ENCODE peak calls at places on chromosomes 4 and X, in five cellular contexts. V, W, Z, R and S are unnamed samples.

GRCh38 chr4:138275946-138276621 is 33.9 kb upstream of the SLC7A11 start:
- DNase-seq in V (no peak), W (no peak), Z (no peak), R (no peak), S (no peak)

GRCh38 chrX:129634541-129634940 is 20.2 kb downstream of the APLN start:
- DNase-seq in V (no peak), W (no peak), Z (no peak), R (no peak), S (no peak)

GRCh38 chr4:172356002-172356401 is 542.8 kb downstream of the GALNTL6 start:
- DNase-seq in V (no peak), W (no peak), Z (no peak), R (no peak), S (no peak)

GRCh38 chrX:109632906-109633504 is 8.0 kb upstream of the KCNE5 start:
- DNase-seq in V (no peak), W (no peak), Z (peak), R (no peak), S (no peak)

GRCh38 chr4:73691759-73692158 is 48.6 kb upstream of the CXCL8 start:
- DNase-seq in V (no peak), W (no peak), Z (no peak), R (no peak), S (no peak)

GRCh38 chr4:104826171-104826570 is 320.5 kb upstream of the TET2 start:
- DNase-seq in V (no peak), W (no peak), Z (no peak), R (no peak), S (no peak)

GRCh38 chr4:76579596-76580375 is 144.8 kb downstream of the SHROOM3 start:
- DNase-seq in V (no peak), W (peak), Z (no peak), R (no peak), S (no peak)

GRCh38 chrX:12898073-12898472 is 8.3 kb upstream of the TLR8 start:
- DNase-seq in V (no peak), W (no peak), Z (no peak), R (no peak), S (no peak)

GRCh38 chr4:108165601-108166000 is 3.1 kb downstream of the LEF1 start:
- DNase-seq in V (no peak), W (no peak), Z (no peak), R (no peak), S (no peak)

GRCh38 chr4:141047228-141047884 is 85.9 kb downstream of the RNF150 start:
- DNase-seq in V (no peak), W (no peak), Z (no peak), R (no peak), S (no peak)

GRCh38 chrX:9122504-9123245 is 88.7 kb upstream of the FAM9B start:
- DNase-seq in V (no peak), W (no peak), Z (no peak), R (peak), S (no peak)

GRCh38 chrX:41556958-41557357 is 109.8 kb downstream of the NYX start:
- DNase-seq in V (no peak), W (no peak), Z (no peak), R (no peak), S (no peak)

GRCh38 chr4:38884254-38884653 is 16.6 kb downstream of the FAM114A1 start:
- DNase-seq in V (no peak), W (no peak), Z (no peak), R (no peak), S (no peak)

GRCh38 chr4:138869631-138870030 is 145.9 kb upstream of the NOCT start:
- DNase-seq in V (no peak), W (no peak), Z (no peak), R (no peak), S (no peak)

GRCh38 chr4:3160325-3160915 is 85.9 kb downstream of the HTT start:
- DNase-seq in V (no peak), W (no peak), Z (no peak), R (no peak), S (no peak)

GRCh38 chr4:36582214-36582613 is 300.8 kb downstream of the DTHD1 start:
- DNase-seq in V (no peak), W (no peak), Z (no peak), R (no peak), S (no peak)

GRCh38 chr4:126445596-126445995 is 1130.8 kb downstream of the FAT4 start:
- DNase-seq in V (no peak), W (no peak), Z (no peak), R (no peak), S (no peak)

GRCh38 chrX:25011589-25012432 is 4.0 kb downstream of the ARX start:
- DNase-seq in V (no peak), W (no peak), Z (no peak), R (no peak), S (no peak)

GRCh38 chr4:13430834-13431568 is 53.1 kb downstream of the RAB28 start:
- DNase-seq in V (no peak), W (no peak), Z (no peak), R (no peak), S (no peak)
- TF ChIP-seq CTCF in V (peak), W (no peak), Z (peak), R (peak), S (no peak)

DNA sequence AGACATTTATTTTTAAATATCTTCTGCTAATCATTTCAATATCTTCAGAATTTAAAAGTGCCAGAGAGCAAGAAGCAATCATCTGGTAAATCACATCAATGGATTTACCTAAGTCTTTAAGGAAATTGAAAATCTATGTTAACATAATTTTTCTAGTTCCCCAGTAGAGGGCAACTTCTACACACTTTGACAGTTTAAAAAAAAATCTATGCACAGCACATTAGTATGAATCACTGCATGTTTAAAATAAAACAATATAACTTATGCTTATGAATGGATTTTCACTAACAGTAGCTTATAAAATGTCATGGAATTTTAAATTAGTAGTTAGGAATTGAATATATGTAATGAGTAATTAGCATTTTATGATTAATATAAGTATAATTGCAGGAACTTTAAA is 126.5 kb downstream of the REELD1 start:
- DNase-seq in V (no peak), W (no peak), Z (no peak), R (no peak), S (no peak)
- TF ChIP-seq CTCF in V (no peak), W (peak), Z (peak), R (peak), S (no peak)

GRCh38 chrX:38172596-38172995 is 48.1 kb downstream of the SRPX start:
- DNase-seq in V (no peak), W (no peak), Z (no peak), R (no peak), S (no peak)

GRCh38 chrX:38170556-38170955 is 50.1 kb downstream of the SRPX start:
- DNase-seq in V (no peak), W (no peak), Z (no peak), R (no peak), S (no peak)

DNA sequence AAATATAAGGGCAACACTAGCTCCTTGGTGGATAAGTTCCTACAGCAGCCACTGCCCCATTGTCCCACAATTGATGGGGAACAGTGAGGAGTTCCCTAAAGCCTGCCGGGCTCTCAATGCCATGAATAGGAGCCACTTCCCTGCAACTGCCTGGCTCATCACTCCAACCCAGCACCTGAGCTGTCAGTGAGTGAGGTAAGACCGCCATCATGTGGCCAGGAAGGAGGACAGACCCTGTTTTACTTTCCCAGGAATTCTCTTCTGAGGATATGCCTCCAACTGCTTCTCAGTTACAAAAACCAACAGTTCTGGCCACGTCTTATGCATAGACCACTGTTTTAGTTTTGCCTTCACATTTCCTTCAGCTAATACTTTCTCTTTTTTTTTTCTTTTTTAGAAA is 45.5 kb downstream of the SRPX start:
- DNase-seq in V (peak), W (no peak), Z (peak), R (no peak), S (no peak)
- TF ChIP-seq CTCF in V (peak), W (peak), Z (peak), R (no peak), S (no peak)

GRCh38 chrX:149938427-149939270 is at the start of gene EOLA2:
- DNase-seq in V (peak), W (peak), Z (peak), R (peak), S (peak)

GRCh38 chrX:149937881-149938426 is 337 bp downstream of the EOLA2 start:
- DNase-seq in V (no peak), W (no peak), Z (no peak), R (peak), S (no peak)

GRCh38 chrX:149939271-149940014 is 1.2 kb upstream of the EOLA2 start:
- DNase-seq in V (peak), W (peak), Z (peak), R (peak), S (peak)

DNA sequence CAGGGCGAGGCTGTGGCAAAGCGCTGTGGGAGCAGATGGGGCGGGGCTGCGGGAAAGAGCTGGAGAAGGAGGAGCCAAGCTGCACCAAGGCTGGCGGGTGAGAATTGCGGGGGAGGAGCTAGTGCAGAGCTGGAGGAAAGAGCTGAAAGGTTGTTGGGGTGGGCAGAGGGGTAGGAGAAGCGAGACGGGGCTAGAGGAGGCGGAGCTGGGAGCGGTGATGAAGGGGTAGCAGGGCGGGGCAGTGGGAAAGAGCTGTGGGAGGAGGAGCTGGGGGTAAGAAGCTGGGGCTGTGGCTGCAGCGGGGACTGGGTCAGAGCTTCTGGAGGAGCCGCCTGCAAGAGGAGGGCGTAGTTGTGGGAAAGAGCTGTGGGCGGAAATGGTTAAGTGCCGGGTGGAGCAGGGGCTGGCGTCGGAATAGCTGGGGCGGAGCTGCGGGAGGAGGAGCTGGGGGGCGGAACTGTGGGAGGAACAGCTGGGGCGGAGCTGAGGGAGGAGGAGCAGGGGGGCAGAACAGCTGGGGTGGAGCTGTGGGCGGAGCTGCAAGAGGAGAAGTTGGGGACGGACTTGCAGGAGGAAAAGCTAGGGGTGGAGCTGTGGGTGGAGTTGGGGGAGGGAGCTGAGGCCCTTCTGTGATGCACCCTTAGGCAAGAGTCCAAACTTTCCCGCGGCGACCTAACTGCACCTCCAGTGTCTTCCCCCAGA is 1.9 kb upstream of the EOLA2 start:
- DNase-seq in V (peak), W (peak), Z (peak), R (peak), S (peak)
- TF ChIP-seq CTCF in V (peak), W (peak), Z (peak), R (no peak), S (no peak)

GRCh38 chr4:122917731-122918130 is 4.7 kb downstream of the NUDT6 start:
- DNase-seq in V (no peak), W (no peak), Z (no peak), R (no peak), S (no peak)

GRCh38 chr4:122912810-122913575 is 9.4 kb downstream of the NUDT6 start:
- DNase-seq in V (no peak), W (no peak), Z (no peak), R (no peak), S (no peak)

GRCh38 chr4:122914938-122915337 is 7.5 kb downstream of the NUDT6 start:
- DNase-seq in V (no peak), W (no peak), Z (no peak), R (no peak), S (no peak)

GRCh38 chr4:122911588-122911987 is 10.8 kb downstream of the NUDT6 start:
- DNase-seq in V (no peak), W (no peak), Z (no peak), R (no peak), S (no peak)

GRCh38 chr4:122914292-122914904 is 8.0 kb downstream of the NUDT6 start:
- DNase-seq in V (no peak), W (no peak), Z (no peak), R (no peak), S (no peak)
- TF ChIP-seq CTCF in V (no peak), W (peak), Z (no peak), R (no peak), S (no peak)

GRCh38 chr4:146654648-146654975 is 15.9 kb downstream of the POU4F2 start:
- DNase-seq in V (no peak), W (no peak), Z (no peak), R (no peak), S (no peak)

GRCh38 chr4:146650034-146650433 is 11.3 kb downstream of the POU4F2 start:
- DNase-seq in V (no peak), W (no peak), Z (no peak), R (no peak), S (no peak)

GRCh38 chr4:146649232-146649631 is 10.5 kb downstream of the POU4F2 start:
- DNase-seq in V (no peak), W (no peak), Z (no peak), R (no peak), S (no peak)

DNA sequence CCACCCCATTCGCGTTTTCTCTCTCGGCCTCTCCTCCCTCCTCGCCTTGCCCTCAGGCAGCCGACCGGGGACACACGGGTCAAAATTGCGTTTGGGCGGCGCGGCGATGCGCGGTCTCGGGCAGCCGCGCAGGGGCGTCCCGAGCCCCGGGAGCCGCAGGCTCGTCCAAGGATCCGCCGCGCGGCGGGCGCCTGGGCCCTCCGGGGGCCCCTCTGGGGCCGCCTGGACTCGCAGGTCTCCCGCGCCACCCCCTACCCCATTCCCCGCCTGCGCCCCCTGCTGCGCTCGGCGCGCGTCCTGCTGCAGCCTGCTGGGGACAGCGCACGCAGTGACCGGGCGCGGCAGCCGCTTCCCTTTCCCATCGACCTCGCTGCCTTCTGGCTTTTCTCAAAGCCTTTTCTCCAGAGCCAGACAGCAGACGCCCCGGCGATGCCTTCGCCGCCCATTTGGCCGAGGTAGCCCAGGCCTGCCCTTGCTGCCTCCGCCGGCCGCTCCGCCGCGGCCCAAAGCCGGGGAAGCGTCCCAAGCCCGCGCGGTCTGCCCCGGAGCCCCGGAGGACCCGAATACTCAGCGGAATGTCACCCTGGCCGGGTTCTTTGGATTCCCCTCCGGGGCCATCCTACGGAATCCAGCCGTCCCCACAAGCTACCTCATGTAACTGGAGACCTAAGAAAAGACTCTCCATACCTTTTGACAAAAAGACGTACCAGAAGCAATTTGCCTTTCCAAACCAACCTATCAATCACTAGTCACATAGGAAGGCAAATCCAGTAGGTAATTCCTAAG is 16.5 kb downstream of the POU4F2 start:
- DNase-seq in V (no peak), W (no peak), Z (peak), R (no peak), S (no peak)
- TF ChIP-seq CTCF in V (no peak), W (no peak), Z (no peak), R (no peak), S (no peak)

GRCh38 chrX:137352101-137352660 is 213.7 kb upstream of the ZIC3 start:
- DNase-seq in V (no peak), W (no peak), Z (no peak), R (no peak), S (no peak)
- TF ChIP-seq CTCF in V (peak), W (no peak), Z (peak), R (no peak), S (no peak)